ENCODE peak calls at places on chromosomes 3 and 15, in five cellular contexts. W, E, J, S and D are unnamed samples.

GRCh38 chr15:47466357-47466756 is 250.9 kb upstream of the SEMA6D start:
- DNase-seq in W (no peak), E (peak; percentile 82), J (no peak), S (no peak), D (no peak)

GRCh38 chr15:32870240-32871033 is 152.6 kb downstream of the GREM1 start:
- DNase-seq in W (no peak), E (peak; percentile 77), J (no peak), S (no peak), D (no peak)

GRCh38 chr3:23202921-23203650 is at the start of gene UBE2E2:
- DNase-seq in W (peak; percentile 91), E (peak; percentile 82), J (peak; percentile 75), S (peak; percentile 52), D (peak; percentile 91)

GRCh38 chr15:78302579-78302978 is 3.2 kb upstream of the SKIC8 start:
- DNase-seq in W (no peak), E (peak; percentile 67), J (no peak), S (no peak), D (no peak)

GRCh38 chr3:143314291-143315093 is 194.9 kb downstream of the CHST2 start:
- DNase-seq in W (no peak), E (no peak), J (no peak), S (no peak), D (no peak)

GRCh38 chr15:101496198-101496986 is 6.9 kb upstream of the PCSK6 start:
- DNase-seq in W (no peak), E (no peak), J (no peak), S (peak; percentile 55), D (no peak)

GRCh38 chr15:88624156-88624970 is 3.2 kb downstream of the AEN start:
- DNase-seq in W (no peak), E (no peak), J (no peak), S (no peak), D (no peak)

GRCh38 chr15:101026686-101027272 is 107.6 kb downstream of the LRRK1 start:
- DNase-seq in W (peak; percentile 61), E (no peak), J (no peak), S (peak; percentile 13), D (no peak)

GRCh38 chr3:56347219-56347871 is 120.9 kb downstream of the ERC2 start:
- DNase-seq in W (no peak), E (peak; percentile 16), J (peak; percentile 30), S (peak; percentile 32), D (peak; percentile 96)

GRCh38 chr3:151327571-151328198 is 1.7 kb downstream of the P2RY13 start:
- DNase-seq in W (no peak), E (peak; percentile 64), J (no peak), S (no peak), D (no peak)

DNA sequence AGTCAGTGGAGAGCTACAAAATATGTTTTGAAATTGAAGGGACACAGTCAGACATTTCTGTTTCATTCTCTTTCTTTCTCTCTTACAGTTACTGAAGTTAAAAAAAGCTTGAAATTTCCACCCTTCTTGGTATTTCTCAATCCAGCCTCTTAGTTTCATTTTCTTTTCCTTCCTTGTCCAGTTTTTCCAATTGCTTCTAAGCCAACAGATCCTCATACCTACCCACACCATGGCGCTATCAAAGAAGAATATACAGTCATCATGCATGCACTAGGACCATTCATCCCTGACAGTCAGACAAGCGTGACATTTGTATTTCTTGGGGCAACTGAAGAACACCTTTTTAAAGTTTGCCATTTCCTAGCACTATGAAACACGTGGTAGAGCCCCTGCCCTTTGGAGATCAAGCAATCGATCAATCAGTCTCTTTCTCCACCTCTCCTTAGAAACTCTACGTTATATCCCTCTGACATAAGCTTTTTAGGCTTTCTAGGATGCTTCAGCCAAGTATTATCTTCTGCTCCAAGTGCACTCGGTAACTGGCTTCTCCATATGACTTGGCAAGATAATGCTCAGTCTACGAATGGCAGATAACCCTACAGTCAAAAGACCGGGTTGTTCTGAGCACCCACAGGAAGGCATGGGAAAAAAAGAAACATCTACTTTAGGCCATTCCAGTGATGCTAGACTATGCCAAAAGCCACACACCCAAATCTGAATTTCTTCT is 65.4 kb downstream of the FBN1 start:
- DNase-seq in W (no peak), E (no peak), J (no peak), S (no peak), D (no peak)
- H3K27ac ChIP-seq in W (no peak overlapping the region), E (no peak overlapping the region), J (no peak overlapping the region), S (no peak overlapping the region), D (no peak overlapping the region)

GRCh38 chr3:14463330-14464216 is 61.2 kb downstream of the SLC6A6 start:
- DNase-seq in W (no peak), E (no peak), J (no peak), S (no peak), D (peak; percentile 93)
- H3K9ac ChIP-seq in W (no peak overlapping the region), E (no peak overlapping the region), J (no peak overlapping the region), S (no peak overlapping the region), D (no peak overlapping the region)

DNA sequence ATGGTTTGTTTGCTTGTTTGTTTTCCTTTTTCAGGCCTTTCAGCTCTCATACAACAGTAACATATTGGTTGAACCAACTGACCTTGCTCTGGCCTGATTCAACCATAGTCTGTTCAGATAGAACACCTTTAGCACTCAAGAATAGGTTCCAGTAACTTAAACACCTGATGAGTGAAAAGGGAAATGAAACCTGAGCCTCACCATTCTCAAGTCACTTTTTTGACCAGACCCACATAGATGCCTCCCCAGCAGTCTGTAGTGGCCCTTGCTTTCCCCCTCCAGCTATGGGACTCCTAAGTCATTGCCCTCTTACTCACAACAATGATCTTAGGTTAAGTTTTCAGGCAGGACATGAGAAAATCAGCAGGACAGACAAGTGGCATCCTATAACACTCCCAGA is 367.6 kb downstream of the MECOM start:
- DNase-seq in W (no peak), E (no peak), J (no peak), S (no peak), D (no peak)
- H3K27ac ChIP-seq in W (peak overlapping the region; percentile 23), E (no peak overlapping the region), J (no peak overlapping the region), S (peak overlapping the region; percentile 62), D (no peak overlapping the region)

DNA sequence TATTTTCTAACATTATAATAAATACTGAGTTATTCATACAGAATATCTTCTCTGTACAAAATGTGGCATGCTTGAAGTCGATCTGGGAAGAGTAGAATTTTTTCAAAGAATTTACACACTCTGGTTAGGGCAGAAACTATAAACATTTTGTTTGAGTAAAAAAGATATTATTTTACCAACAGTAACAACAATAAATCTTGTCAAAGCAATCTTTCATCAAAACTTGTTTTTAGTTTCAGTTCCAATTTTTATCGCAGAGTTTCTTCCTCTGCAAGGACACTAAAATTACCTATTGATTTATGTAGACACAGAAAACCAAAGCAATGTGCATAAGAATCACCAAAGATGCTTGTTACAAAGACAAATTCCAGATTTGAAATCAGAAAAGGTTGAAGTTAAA is 62.0 kb downstream of the CGGBP1 start:
- DNase-seq in W (no peak), E (no peak), J (no peak), S (no peak), D (no peak)
- H3K9ac ChIP-seq in W (no peak overlapping the region), E (no peak overlapping the region), J (no peak overlapping the region), S (no peak overlapping the region), D (no peak overlapping the region)

GRCh38 chr3:150286390-150287147 is 121.5 kb upstream of the TSC22D2 start:
- DNase-seq in W (no peak), E (peak; percentile 80), J (no peak), S (no peak), D (peak; percentile 68)
- H3K27ac ChIP-seq in W (peak overlapping the region; percentile 48), E (no peak overlapping the region), J (no peak overlapping the region), S (no peak overlapping the region), D (no peak overlapping the region)

DNA sequence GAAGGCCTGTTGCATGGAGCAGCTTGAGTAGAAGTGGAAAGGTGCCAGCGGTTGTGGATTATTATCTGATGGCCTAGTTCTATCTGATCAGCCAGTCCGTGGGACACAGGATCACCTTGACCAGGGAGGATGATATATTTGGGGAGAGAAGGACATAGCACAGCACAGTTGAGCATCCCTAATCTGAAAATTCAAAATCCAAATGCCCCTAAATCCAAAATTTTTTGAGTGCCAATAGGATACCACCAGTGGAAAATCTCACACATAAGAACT is 6.0 kb downstream of the CSPG4 start:
- DNase-seq in W (no peak), E (no peak), J (no peak), S (no peak), D (no peak)
- H3K9ac ChIP-seq in W (no peak overlapping the region), E (no peak overlapping the region), J (no peak overlapping the region), S (no peak overlapping the region), D (no peak overlapping the region)

DNA sequence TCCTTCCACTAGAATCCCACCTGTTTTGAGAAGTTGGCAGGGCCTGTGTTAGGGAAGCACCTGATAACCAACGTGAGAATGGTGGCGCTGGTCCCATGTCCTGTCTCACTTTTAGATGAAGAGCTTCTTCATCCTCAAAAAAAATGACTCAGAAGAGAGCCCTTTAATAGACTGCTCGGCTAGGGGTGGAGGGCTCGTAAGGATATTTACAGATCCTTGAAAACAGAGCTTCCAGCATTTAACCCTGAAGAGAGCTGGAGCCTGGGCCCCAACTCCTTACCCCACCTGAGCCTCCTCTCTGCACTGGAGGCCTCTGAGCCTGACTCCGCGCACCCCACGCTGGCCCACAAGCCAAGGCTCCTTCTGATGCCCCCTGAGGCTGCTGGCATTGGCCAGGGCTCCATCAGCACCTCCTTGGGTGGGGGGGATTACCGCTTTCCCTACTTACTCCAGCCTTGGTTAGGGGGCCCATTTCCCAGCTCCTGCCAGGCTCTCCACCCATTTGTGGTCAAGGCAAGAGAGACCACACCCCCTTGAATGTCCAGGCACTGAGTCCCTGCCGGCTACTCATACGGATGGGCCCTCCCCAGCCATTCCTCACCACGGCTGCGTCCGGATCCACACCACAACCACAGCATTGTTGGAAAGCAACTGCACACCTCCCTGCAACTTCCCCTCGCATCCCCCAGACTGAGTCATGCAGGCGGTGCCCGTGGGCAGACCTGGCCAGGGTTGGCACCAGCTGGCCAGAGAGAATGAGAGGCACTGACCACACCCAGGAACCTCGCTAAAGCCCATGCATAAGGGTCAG is 30.2 kb downstream of the LOXL1 start:
- DNase-seq in W (peak; percentile 92), E (peak; percentile 98), J (no peak), S (no peak), D (no peak)
- H3K27ac ChIP-seq in W (no peak overlapping the region), E (peak overlapping the region; percentile 97), J (no peak overlapping the region), S (no peak overlapping the region), D (no peak overlapping the region)

GRCh38 chr3:69328903-69329302 is 57.0 kb downstream of the FRMD4B start:
- DNase-seq in W (no peak), E (no peak), J (no peak), S (no peak), D (no peak)
- H3K9ac ChIP-seq in W (no peak overlapping the region), E (no peak overlapping the region), J (no peak overlapping the region), S (no peak overlapping the region), D (no peak overlapping the region)

DNA sequence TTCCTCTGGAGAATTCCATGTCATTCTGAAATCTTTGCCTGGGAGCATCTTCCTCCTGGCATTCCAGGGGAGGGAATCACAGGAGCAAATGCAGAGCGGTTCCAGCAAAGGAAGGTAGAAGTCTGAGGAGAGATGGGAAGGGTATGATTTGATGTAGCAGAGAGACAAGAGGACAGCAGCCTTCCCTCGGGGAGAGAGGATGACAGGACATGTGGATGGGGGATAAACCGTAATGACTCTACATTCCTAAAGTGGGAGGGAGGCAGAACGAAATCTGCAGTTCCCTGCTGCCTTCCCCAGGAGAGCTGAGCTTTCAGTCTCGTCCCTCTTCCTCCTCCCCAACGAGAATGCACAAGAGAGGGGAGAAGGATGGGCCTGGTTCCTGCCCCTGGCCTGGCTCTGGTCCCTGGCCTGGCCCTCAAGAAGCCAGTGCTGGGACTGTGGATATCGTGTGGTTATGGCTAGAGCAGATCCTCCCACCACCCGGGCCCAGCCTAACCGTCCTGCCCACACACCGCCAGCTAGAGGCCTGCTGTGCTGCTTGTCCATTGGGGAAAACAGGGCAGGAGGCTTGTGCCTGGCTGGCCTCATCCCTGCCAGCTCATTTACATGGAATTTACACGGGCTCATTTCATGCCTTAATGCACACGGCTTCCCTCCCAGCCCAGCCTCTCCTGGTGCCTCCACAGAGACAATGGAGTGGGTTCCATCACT is 26.6 kb downstream of the SEMA7A start:
- DNase-seq in W (no peak), E (peak; percentile 90), J (peak; percentile 56), S (no peak), D (peak; percentile 69)
- H3K27ac ChIP-seq in W (no peak overlapping the region), E (peak overlapping the region; percentile 78), J (peak overlapping the region; percentile 48), S (no peak overlapping the region), D (peak overlapping the region; percentile 56)